ENCODE peak calls at places on chromosomes 6 and 20, in eight cellular contexts. D, M, V, U, O, Z, A and Y are unnamed samples.

GRCh38 chr20:19460386-19460785 is 247.9 kb downstream of the SLC24A3 start:
- DNase-seq in U (no peak), V (no peak), O (no peak), D (peak), Z (peak), M (no peak), A (no peak), Y (no peak)

GRCh38 chr20:43939762-43940121 is 25.1 kb downstream of the TOX2 start:
- DNase-seq in V (no peak), A (peak), U (no peak), D (no peak), O (no peak), Z (peak), M (no peak), Y (no peak)

GRCh38 chr6:83270971-83271714 is 78.0 kb downstream of the RWDD2A start:
- DNase-seq in O (no peak), U (no peak), M (no peak), A (peak), V (no peak), Z (peak), D (no peak), Y (no peak)

GRCh38 chr6:161959072-161959471 is 685.2 kb upstream of the AGPAT4 start:
- DNase-seq in V (no peak), U (no peak), O (no peak), M (no peak), A (no peak), Z (no peak), D (no peak), Y (no peak)

GRCh38 chr20:36573798-36574277 is 441 bp downstream of the TGIF2 start:
- DNase-seq in O (no peak), M (no peak), D (peak), Z (no peak), A (peak), V (no peak), U (no peak), Y (peak)

GRCh38 chr6:36984581-36985383 is 1.2 kb downstream of the MTCH1 start:
- DNase-seq in V (peak), Z (peak), A (peak), D (peak), M (no peak), U (peak), O (no peak), Y (no peak)

GRCh38 chr20:2700913-2701620 is 8.5 kb downstream of the EBF4 start:
- DNase-seq in U (no peak), O (no peak), Z (no peak), A (no peak), V (no peak), M (no peak), D (no peak), Y (no peak)

GRCh38 chr6:112027942-112028674 is 25.8 kb upstream of the CCN6 start:
- DNase-seq in A (no peak), Z (peak), M (no peak), O (no peak), V (peak), D (no peak), U (no peak), Y (peak)

GRCh38 chr6:150142657-150143501 is at the start of gene PPP1R14C:
- DNase-seq in D (peak), M (peak), A (no peak), U (no peak), V (peak), O (peak), Z (peak), Y (no peak)